ENCODE peak calls at places on chromosomes 16 and 17, in nine cellular contexts. One of them, this sample, is unnamed.
A peak's percentile ranks its signal among the peaks of the same experiment; 100 is the strongest.

GRCh38 chr17:59327136-59327878 is 4.1 kb upstream of the YPEL2 start:
- DNase-seq in HCT116: no peak
- DNase-seq in OCI-LY7: no peak
- DNase-seq in GM23338: no peak
- DNase-seq in GM23248: no peak
- DNase-seq in PC-3: no peak
- DNase-seq in MM.1S: no peak
- DNase-seq in SK-N-SH: peak; percentile 42
- DNase-seq in neural progenitor cell: no peak
- DNase-seq in this sample: peak; percentile 20

GRCh38 chr17:28760987-28761562 is 17.3 kb downstream of the TRAF4 start:
- DNase-seq in HCT116: no peak
- DNase-seq in PC-3: peak; percentile 63
- DNase-seq in GM23248: peak; percentile 78
- DNase-seq in GM23338: peak; percentile 89
- DNase-seq in MM.1S: no peak
- DNase-seq in OCI-LY7: no peak
- DNase-seq in SK-N-SH: no peak
- DNase-seq in neural progenitor cell: peak; percentile 64
- DNase-seq in this sample: no peak

GRCh38 chr17:5127910-5128309 is 12.1 kb downstream of the USP6 start:
- DNase-seq in PC-3: no peak
- DNase-seq in neural progenitor cell: no peak
- DNase-seq in OCI-LY7: no peak
- DNase-seq in HCT116: no peak
- DNase-seq in MM.1S: no peak
- DNase-seq in SK-N-SH: no peak
- DNase-seq in GM23248: no peak
- DNase-seq in GM23338: no peak
- DNase-seq in this sample: no peak

GRCh38 chr16:4877298-4877685 is 30.0 kb downstream of the UBN1 start:
- DNase-seq in GM23248: no peak
- DNase-seq in MM.1S: no peak
- DNase-seq in OCI-LY7: no peak
- DNase-seq in SK-N-SH: no peak
- DNase-seq in PC-3: no peak
- DNase-seq in neural progenitor cell: no peak
- DNase-seq in GM23338: no peak
- DNase-seq in HCT116: no peak
- DNase-seq in this sample: no peak

GRCh38 chr16:30901201-30902069 is 5.0 kb downstream of the CTF1 start:
- DNase-seq in GM23248: peak; percentile 14
- DNase-seq in PC-3: no peak
- DNase-seq in neural progenitor cell: no peak
- DNase-seq in OCI-LY7: no peak
- DNase-seq in MM.1S: no peak
- DNase-seq in SK-N-SH: no peak
- DNase-seq in HCT116: no peak
- DNase-seq in GM23338: no peak
- DNase-seq in this sample: no peak

GRCh38 chr16:69145658-69146057 is 13.2 kb downstream of the UTP4 start:
- DNase-seq in GM23338: no peak
- DNase-seq in neural progenitor cell: no peak
- DNase-seq in GM23248: peak; percentile 30
- DNase-seq in HCT116: no peak
- DNase-seq in MM.1S: no peak
- DNase-seq in SK-N-SH: no peak
- DNase-seq in OCI-LY7: no peak
- DNase-seq in PC-3: no peak
- DNase-seq in this sample: peak; percentile 30

GRCh38 chr17:41848788-41849187 is 11.2 kb downstream of the KLHL10 start:
- DNase-seq in GM23248: no peak
- DNase-seq in MM.1S: no peak
- DNase-seq in neural progenitor cell: no peak
- DNase-seq in GM23338: no peak
- DNase-seq in PC-3: no peak
- DNase-seq in SK-N-SH: no peak
- DNase-seq in OCI-LY7: no peak
- DNase-seq in HCT116: no peak
- DNase-seq in this sample: no peak

GRCh38 chr17:55609737-55610201 is 98.5 kb upstream of the SMIM36 start:
- DNase-seq in GM23338: no peak
- DNase-seq in OCI-LY7: no peak
- DNase-seq in PC-3: peak; percentile 14
- DNase-seq in neural progenitor cell: no peak
- DNase-seq in HCT116: no peak
- DNase-seq in SK-N-SH: no peak
- DNase-seq in GM23248: peak; percentile 30
- DNase-seq in MM.1S: no peak
- DNase-seq in this sample: no peak

GRCh38 chr16:85458952-85459351 is 154.2 kb upstream of the GSE1 start:
- DNase-seq in GM23338: no peak
- DNase-seq in MM.1S: no peak
- DNase-seq in OCI-LY7: no peak
- DNase-seq in PC-3: no peak
- DNase-seq in HCT116: no peak
- DNase-seq in GM23248: no peak
- DNase-seq in SK-N-SH: peak; percentile 67
- DNase-seq in neural progenitor cell: no peak
- DNase-seq in this sample: no peak

GRCh38 chr16:87854907-87855683 is 14.2 kb downstream of the SLC7A5 start:
- DNase-seq in HCT116: no peak
- DNase-seq in PC-3: no peak
- DNase-seq in SK-N-SH: no peak
- DNase-seq in OCI-LY7: no peak
- DNase-seq in neural progenitor cell: no peak
- DNase-seq in MM.1S: no peak
- DNase-seq in GM23248: no peak
- DNase-seq in GM23338: no peak
- DNase-seq in this sample: no peak

GRCh38 chr17:22373911-22374310 is 681.6 kb downstream of the KCNJ18 start:
- DNase-seq in HCT116: no peak
- DNase-seq in GM23248: no peak
- DNase-seq in SK-N-SH: no peak
- DNase-seq in MM.1S: no peak
- DNase-seq in PC-3: no peak
- DNase-seq in GM23338: no peak
- DNase-seq in OCI-LY7: no peak
- DNase-seq in neural progenitor cell: no peak
- DNase-seq in this sample: no peak

GRCh38 chr16:83859265-83859664 is 39.6 kb upstream of the MLYCD start:
- DNase-seq in PC-3: no peak
- DNase-seq in MM.1S: no peak
- DNase-seq in SK-N-SH: no peak
- DNase-seq in OCI-LY7: no peak
- DNase-seq in neural progenitor cell: no peak
- DNase-seq in GM23248: no peak
- DNase-seq in GM23338: no peak
- DNase-seq in HCT116: no peak
- DNase-seq in this sample: no peak

GRCh38 chr16:77899416-77899815 is 111.1 kb downstream of the VAT1L start:
- DNase-seq in GM23248: peak; percentile 25
- DNase-seq in PC-3: no peak
- DNase-seq in GM23338: no peak
- DNase-seq in MM.1S: no peak
- DNase-seq in SK-N-SH: no peak
- DNase-seq in HCT116: no peak
- DNase-seq in neural progenitor cell: no peak
- DNase-seq in OCI-LY7: no peak
- DNase-seq in this sample: no peak

GRCh38 chr16:50692644-50692998 is 785 bp upstream of the NOD2 start:
- DNase-seq in PC-3: no peak
- DNase-seq in neural progenitor cell: no peak
- DNase-seq in OCI-LY7: no peak
- DNase-seq in MM.1S: no peak
- DNase-seq in HCT116: no peak
- DNase-seq in GM23338: no peak
- DNase-seq in GM23248: no peak
- DNase-seq in SK-N-SH: no peak
- DNase-seq in this sample: no peak

GRCh38 chr16:68257906-68258800 is 6.2 kb upstream of the SLC7A6 start:
- DNase-seq in HCT116: no peak
- DNase-seq in SK-N-SH: no peak
- DNase-seq in neural progenitor cell: no peak
- DNase-seq in MM.1S: peak; percentile 62
- DNase-seq in GM23338: no peak
- DNase-seq in OCI-LY7: no peak
- DNase-seq in PC-3: peak; percentile 80
- DNase-seq in GM23248: peak; percentile 82
- DNase-seq in this sample: peak; percentile 87

GRCh38 chr17:1186214-1186820 is 6.5 kb upstream of the ABR start:
- DNase-seq in SK-N-SH: no peak
- DNase-seq in neural progenitor cell: no peak
- DNase-seq in GM23338: no peak
- DNase-seq in OCI-LY7: no peak
- DNase-seq in GM23248: peak; percentile 88
- DNase-seq in MM.1S: no peak
- DNase-seq in HCT116: no peak
- DNase-seq in PC-3: peak; percentile 74
- DNase-seq in this sample: no peak

GRCh38 chr16:72957303-72958277 is 90.3 kb downstream of the ZFHX3 start:
- DNase-seq in MM.1S: no peak
- DNase-seq in GM23338: no peak
- DNase-seq in HCT116: no peak
- DNase-seq in SK-N-SH: no peak
- DNase-seq in GM23248: no peak
- DNase-seq in neural progenitor cell: no peak
- DNase-seq in OCI-LY7: no peak
- DNase-seq in PC-3: no peak
- DNase-seq in this sample: no peak

GRCh38 chr17:62110923-62111484 is 45.9 kb upstream of the MED13 start:
- DNase-seq in neural progenitor cell: no peak
- DNase-seq in HCT116: no peak
- DNase-seq in MM.1S: no peak
- DNase-seq in GM23248: peak; percentile 60
- DNase-seq in GM23338: no peak
- DNase-seq in SK-N-SH: no peak
- DNase-seq in OCI-LY7: no peak
- DNase-seq in PC-3: peak; percentile 70
- DNase-seq in this sample: peak; percentile 28

GRCh38 chr17:66351053-66351452 is 48.6 kb downstream of the PRKCA start:
- DNase-seq in GM23248: no peak
- DNase-seq in PC-3: peak; percentile 51
- DNase-seq in OCI-LY7: no peak
- DNase-seq in neural progenitor cell: no peak
- DNase-seq in SK-N-SH: no peak
- DNase-seq in GM23338: no peak
- DNase-seq in HCT116: no peak
- DNase-seq in MM.1S: no peak
- DNase-seq in this sample: no peak

GRCh38 chr16:799948-800833 is at the start of gene GNG13:
- DNase-seq in HCT116: no peak
- DNase-seq in GM23248: peak; percentile 38
- DNase-seq in neural progenitor cell: peak; percentile 84
- DNase-seq in PC-3: no peak
- DNase-seq in GM23338: peak; percentile 69
- DNase-seq in SK-N-SH: peak; percentile 74
- DNase-seq in OCI-LY7: no peak
- DNase-seq in MM.1S: no peak
- DNase-seq in this sample: no peak
- TF ChIP-seq EZH2phosphoT487 in HCT116: no peak
- TF ChIP-seq EZH2phosphoT487 in GM23248: no peak
- TF ChIP-seq EZH2phosphoT487 in neural progenitor cell: no peak
- TF ChIP-seq EZH2phosphoT487 in PC-3: no peak
- TF ChIP-seq EZH2phosphoT487 in GM23338: no peak
- TF ChIP-seq EZH2phosphoT487 in SK-N-SH: no peak
- TF ChIP-seq EZH2phosphoT487 in OCI-LY7: no peak
- TF ChIP-seq EZH2phosphoT487 in MM.1S: no peak
- TF ChIP-seq EZH2phosphoT487 in this sample: no peak

GRCh38 chr16:70380919-70381603 is 34.4 kb downstream of the DDX19A start:
- DNase-seq in GM23248: peak; percentile 99
- DNase-seq in GM23338: peak; percentile 100
- DNase-seq in HCT116: peak; percentile 93
- DNase-seq in neural progenitor cell: peak; percentile 99
- DNase-seq in MM.1S: peak; percentile 99
- DNase-seq in SK-N-SH: peak; percentile 97
- DNase-seq in PC-3: peak; percentile 94
- DNase-seq in OCI-LY7: peak; percentile 98
- DNase-seq in this sample: peak; percentile 98
- TF ChIP-seq EZH2phosphoT487 in GM23248: no peak
- TF ChIP-seq EZH2phosphoT487 in GM23338: no peak
- TF ChIP-seq EZH2phosphoT487 in HCT116: no peak
- TF ChIP-seq EZH2phosphoT487 in neural progenitor cell: no peak
- TF ChIP-seq EZH2phosphoT487 in MM.1S: no peak
- TF ChIP-seq EZH2phosphoT487 in SK-N-SH: no peak
- TF ChIP-seq EZH2phosphoT487 in PC-3: no peak
- TF ChIP-seq EZH2phosphoT487 in OCI-LY7: no peak
- TF ChIP-seq EZH2phosphoT487 in this sample: no peak

GRCh38 chr17:69188796-69189195 is 39.8 kb downstream of the ABCA10 start:
- DNase-seq in GM23338: no peak
- DNase-seq in OCI-LY7: no peak
- DNase-seq in SK-N-SH: no peak
- DNase-seq in neural progenitor cell: no peak
- DNase-seq in GM23248: no peak
- DNase-seq in MM.1S: no peak
- DNase-seq in PC-3: no peak
- DNase-seq in HCT116: no peak
- DNase-seq in this sample: no peak
- TF ChIP-seq EZH2phosphoT487 in GM23338: no peak
- TF ChIP-seq EZH2phosphoT487 in OCI-LY7: no peak
- TF ChIP-seq EZH2phosphoT487 in SK-N-SH: no peak
- TF ChIP-seq EZH2phosphoT487 in neural progenitor cell: no peak
- TF ChIP-seq EZH2phosphoT487 in GM23248: no peak
- TF ChIP-seq EZH2phosphoT487 in MM.1S: no peak
- TF ChIP-seq EZH2phosphoT487 in PC-3: no peak
- TF ChIP-seq EZH2phosphoT487 in HCT116: no peak
- TF ChIP-seq EZH2phosphoT487 in this sample: no peak

GRCh38 chr16:82701302-82702022 is 74.7 kb downstream of the CDH13 start:
- DNase-seq in GM23248: peak; percentile 36
- DNase-seq in neural progenitor cell: no peak
- DNase-seq in MM.1S: no peak
- DNase-seq in SK-N-SH: no peak
- DNase-seq in GM23338: no peak
- DNase-seq in HCT116: no peak
- DNase-seq in PC-3: no peak
- DNase-seq in OCI-LY7: no peak
- DNase-seq in this sample: no peak

GRCh38 chr16:82703156-82703555 is 76.4 kb downstream of the CDH13 start:
- DNase-seq in HCT116: no peak
- DNase-seq in neural progenitor cell: no peak
- DNase-seq in GM23248: no peak
- DNase-seq in GM23338: no peak
- DNase-seq in MM.1S: no peak
- DNase-seq in PC-3: no peak
- DNase-seq in SK-N-SH: no peak
- DNase-seq in OCI-LY7: no peak
- DNase-seq in this sample: no peak

GRCh38 chr16:82699262-82699661 is 72.5 kb downstream of the CDH13 start:
- DNase-seq in PC-3: no peak
- DNase-seq in OCI-LY7: no peak
- DNase-seq in neural progenitor cell: no peak
- DNase-seq in HCT116: no peak
- DNase-seq in MM.1S: no peak
- DNase-seq in GM23338: no peak
- DNase-seq in SK-N-SH: no peak
- DNase-seq in GM23248: peak; percentile 24
- DNase-seq in this sample: no peak

GRCh38 chr16:82700541-82701240 is 73.9 kb downstream of the CDH13 start:
- DNase-seq in GM23338: no peak
- DNase-seq in PC-3: no peak
- DNase-seq in OCI-LY7: no peak
- DNase-seq in neural progenitor cell: no peak
- DNase-seq in HCT116: no peak
- DNase-seq in MM.1S: no peak
- DNase-seq in SK-N-SH: no peak
- DNase-seq in GM23248: peak; percentile 64
- DNase-seq in this sample: no peak

GRCh38 chr16:82699711-82700495 is 73.1 kb downstream of the CDH13 start:
- DNase-seq in MM.1S: no peak
- DNase-seq in PC-3: peak; percentile 57
- DNase-seq in OCI-LY7: no peak
- DNase-seq in GM23338: no peak
- DNase-seq in GM23248: peak; percentile 90
- DNase-seq in SK-N-SH: no peak
- DNase-seq in HCT116: no peak
- DNase-seq in neural progenitor cell: no peak
- DNase-seq in this sample: no peak
- TF ChIP-seq EZH2phosphoT487 in MM.1S: no peak
- TF ChIP-seq EZH2phosphoT487 in PC-3: no peak
- TF ChIP-seq EZH2phosphoT487 in OCI-LY7: no peak
- TF ChIP-seq EZH2phosphoT487 in GM23338: no peak
- TF ChIP-seq EZH2phosphoT487 in GM23248: no peak
- TF ChIP-seq EZH2phosphoT487 in SK-N-SH: no peak
- TF ChIP-seq EZH2phosphoT487 in HCT116: no peak
- TF ChIP-seq EZH2phosphoT487 in neural progenitor cell: no peak
- TF ChIP-seq EZH2phosphoT487 in this sample: no peak

This sample was measured in hepatocyte.